ENCODE peak calls at places on chromosomes 12 and 14, in nine cellular contexts. M is tibial nerve, F is IMR-90, L is uterus, O is fibroblast of lung, R is colonic mucosa, D is endothelial cell of umbilical vein, T is pancreas, P is left ventricle myocardium inferior. I is an unnamed sample.

GRCh38 chr12:24738436-24738835 is 210.5 kb downstream of the BCAT1 start:
- DNase-seq in M (no peak), F (peak), L (no peak), O (no peak), R (no peak), D (no peak), T (no peak), P (no peak), I (no peak)

GRCh38 chr14:72607386-72608125 is 286.3 kb downstream of the DPF3 start:
- DNase-seq in M (no peak), F (peak), L (no peak), O (peak), R (peak), D (no peak), T (no peak), P (no peak), I (no peak)

GRCh38 chr12:88993655-88994054 is 358.6 kb downstream of the DUSP6 start:
- DNase-seq in M (no peak), F (peak), L (no peak), O (peak), R (no peak), D (peak), T (no peak), P (no peak), I (peak)

GRCh38 chr12:26434299-26434915 is 239.0 kb downstream of the SSPN start:
- DNase-seq in M (peak), F (peak), L (no peak), O (peak), R (peak), D (peak), T (no peak), P (no peak), I (no peak)

GRCh38 chr14:65414961-65415589 is 2.5 kb downstream of the FUT8 start:
- DNase-seq in M (peak), F (peak), L (no peak), O (peak), R (no peak), D (peak), T (no peak), P (no peak), I (no peak)

GRCh38 chr12:63845726-63846125 is 1.2 kb downstream of the SRGAP1 start:
- DNase-seq in M (no peak), F (peak), L (no peak), O (peak), R (peak), D (peak), T (no peak), P (no peak), I (no peak)

GRCh38 chr12:71439613-71440392 is at the start of gene LGR5:
- DNase-seq in M (no peak), F (peak), L (no peak), O (peak), R (peak), D (peak), T (peak), P (peak), I (no peak)

GRCh38 chr12:54759751-54760150 is 94.6 kb upstream of the MUCL1 start:
- DNase-seq in M (no peak), F (peak), L (no peak), O (no peak), R (no peak), D (no peak), T (no peak), P (no peak), I (peak)

GRCh38 chr12:52213541-52214420 is 19.3 kb upstream of the KRT7 start:
- DNase-seq in M (peak), F (peak), L (peak), O (peak), R (peak), D (peak), T (peak), P (peak), I (peak)

DNA sequence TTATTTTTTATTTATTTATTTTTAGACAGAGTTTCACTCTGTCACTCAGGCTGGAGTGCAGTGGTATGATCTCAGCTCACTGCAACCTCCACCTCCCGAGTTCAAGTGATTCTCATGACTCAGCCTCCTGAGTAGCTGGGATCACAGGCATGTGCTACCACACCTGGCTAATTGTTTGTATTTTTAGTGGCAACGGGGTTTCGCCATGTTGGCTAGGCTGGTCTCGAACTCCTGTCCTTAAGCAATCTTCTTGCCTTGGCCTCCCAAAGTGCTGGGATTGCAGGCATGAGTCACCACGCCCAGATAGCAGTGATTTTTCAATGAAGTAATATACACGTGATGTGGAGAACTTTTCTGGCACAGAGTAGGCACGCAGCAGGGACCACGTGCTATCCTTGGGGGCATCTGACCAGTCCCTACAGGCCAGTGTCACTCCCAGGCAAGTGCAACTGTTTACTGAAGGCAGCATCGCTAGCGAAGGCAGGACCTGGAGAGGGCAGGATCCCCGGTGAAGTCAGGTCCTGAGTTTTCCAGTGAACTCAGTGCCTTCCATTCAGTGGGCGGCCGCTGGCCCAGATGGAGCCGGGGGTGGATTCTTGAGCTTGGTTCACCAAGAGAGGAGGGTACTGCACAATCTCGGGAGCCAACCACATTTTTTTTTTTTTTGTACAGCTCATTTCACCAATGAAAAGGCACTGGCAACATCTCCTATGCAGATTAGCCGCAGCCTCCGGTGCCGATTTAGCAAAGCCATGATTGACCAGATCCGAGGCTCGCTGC is 11.1 kb upstream of the CLMN start:
- DNase-seq in M (no peak), F (no peak), L (no peak), O (no peak), R (no peak), D (no peak), T (no peak), P (no peak), I (no peak)
- H3K4me3 ChIP-seq in M (no peak), F (no peak), L (no peak), O (no peak), R (no peak), D (no peak), T (no peak), P (no peak), I (no peak)

GRCh38 chr14:41606249-41607118 is at the start of gene LRFN5:
- DNase-seq in M (no peak), F (peak), L (peak), O (peak), R (peak), D (no peak), T (peak), P (peak), I (no peak)

GRCh38 chr14:41607966-41608663 is 1.4 kb downstream of the LRFN5 start:
- DNase-seq in M (no peak), F (no peak), L (no peak), O (peak), R (peak), D (no peak), T (peak), P (no peak), I (no peak)

GRCh38 chr14:41607119-41607785 is 576 bp downstream of the LRFN5 start:
- DNase-seq in M (no peak), F (no peak), L (no peak), O (peak), R (no peak), D (no peak), T (no peak), P (no peak), I (no peak)

GRCh38 chr14:41605550-41606248 is 977 bp upstream of the LRFN5 start:
- DNase-seq in M (no peak), F (peak), L (peak), O (peak), R (peak), D (no peak), T (no peak), P (no peak), I (no peak)

DNA sequence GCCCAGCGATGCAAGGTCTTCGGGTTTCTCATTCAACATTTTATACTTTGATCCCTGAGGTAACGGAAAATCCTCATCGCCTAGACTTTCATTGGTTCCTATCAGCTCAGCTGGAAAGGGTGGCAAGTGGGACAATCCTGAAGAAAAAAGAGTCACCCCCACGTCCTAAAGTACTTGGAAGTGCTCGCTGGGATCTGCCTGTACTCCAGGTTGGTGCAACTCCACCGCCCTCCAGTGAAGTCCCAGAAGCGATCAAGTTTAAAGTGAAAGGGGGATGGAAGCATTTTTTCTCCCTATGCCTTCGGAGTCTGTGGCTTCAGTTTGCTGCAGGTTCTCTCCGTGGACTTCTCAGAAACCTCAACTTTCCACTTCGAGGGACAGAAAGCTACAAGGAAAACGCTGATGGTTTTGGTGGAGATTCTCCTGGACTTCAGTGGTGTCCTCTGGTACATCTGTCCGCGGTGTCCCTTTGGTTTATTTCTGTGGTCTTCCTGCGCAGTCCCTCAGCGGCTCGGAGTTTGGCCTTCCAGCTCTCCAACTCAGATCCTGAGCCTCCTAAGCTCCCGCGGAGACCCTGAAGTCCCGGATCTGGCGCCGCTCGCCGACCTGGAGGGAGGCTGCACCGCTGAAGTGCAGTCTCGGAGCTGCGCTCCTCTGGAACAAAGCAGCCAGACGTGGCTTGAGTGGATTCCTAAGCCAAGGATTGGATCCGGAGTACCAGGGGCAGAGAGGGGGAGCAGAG is 1.7 kb upstream of the LRFN5 start:
- DNase-seq in M (peak), F (peak), L (peak), O (peak), R (peak), D (no peak), T (peak), P (peak), I (no peak)
- H3K4me3 ChIP-seq in M (peak), F (peak), L (peak), O (peak), R (peak), D (no peak), T (peak), P (peak), I (peak)

GRCh38 chr14:103688906-103689902 is 26.0 kb downstream of the XRCC3 start:
- DNase-seq in M (no peak), F (no peak), L (no peak), O (peak), R (no peak), D (no peak), T (no peak), P (peak), I (peak)
- H3K4me3 ChIP-seq in M (no peak), F (no peak), L (no peak), O (no peak), R (no peak), D (no peak), T (no peak), P (no peak), I (no peak)

GRCh38 chr14:91573894-91574837 is 64.1 kb upstream of the PPP4R3A start:
- DNase-seq in M (peak), F (peak), L (peak), O (peak), R (peak), D (peak), T (peak), P (peak), I (peak)

GRCh38 chr14:91569301-91569700 is 59.2 kb upstream of the PPP4R3A start:
- DNase-seq in M (no peak), F (no peak), L (no peak), O (no peak), R (no peak), D (no peak), T (no peak), P (no peak), I (no peak)

GRCh38 chr14:91570021-91570420 is 59.9 kb upstream of the PPP4R3A start:
- DNase-seq in M (no peak), F (no peak), L (no peak), O (no peak), R (no peak), D (no peak), T (no peak), P (no peak), I (no peak)

GRCh38 chr14:91575469-91576208 is 65.5 kb upstream of the PPP4R3A start:
- DNase-seq in M (no peak), F (no peak), L (no peak), O (no peak), R (peak), D (no peak), T (no peak), P (no peak), I (no peak)

GRCh38 chr14:91573528-91573893 is 63.4 kb upstream of the PPP4R3A start:
- DNase-seq in M (no peak), F (no peak), L (no peak), O (no peak), R (no peak), D (no peak), T (no peak), P (no peak), I (no peak)
- H3K4me3 ChIP-seq in M (no peak), F (no peak), L (no peak), O (no peak), R (no peak), D (no peak), T (no peak), P (no peak), I (peak)

GRCh38 chr12:6612652-6613014 is 5.5 kb upstream of the CHD4 start:
- DNase-seq in M (no peak), F (no peak), L (no peak), O (no peak), R (no peak), D (no peak), T (no peak), P (no peak), I (no peak)

GRCh38 chr12:6614513-6615177 is 7.5 kb upstream of the CHD4 start:
- DNase-seq in M (no peak), F (no peak), L (no peak), O (no peak), R (peak), D (no peak), T (no peak), P (no peak), I (no peak)

GRCh38 chr12:6613776-6614512 is 6.8 kb upstream of the CHD4 start:
- DNase-seq in M (peak), F (peak), L (peak), O (peak), R (peak), D (peak), T (peak), P (peak), I (peak)

GRCh38 chr12:6612247-6612646 is 5.1 kb upstream of the CHD4 start:
- DNase-seq in M (no peak), F (no peak), L (peak), O (no peak), R (peak), D (no peak), T (no peak), P (no peak), I (no peak)

DNA sequence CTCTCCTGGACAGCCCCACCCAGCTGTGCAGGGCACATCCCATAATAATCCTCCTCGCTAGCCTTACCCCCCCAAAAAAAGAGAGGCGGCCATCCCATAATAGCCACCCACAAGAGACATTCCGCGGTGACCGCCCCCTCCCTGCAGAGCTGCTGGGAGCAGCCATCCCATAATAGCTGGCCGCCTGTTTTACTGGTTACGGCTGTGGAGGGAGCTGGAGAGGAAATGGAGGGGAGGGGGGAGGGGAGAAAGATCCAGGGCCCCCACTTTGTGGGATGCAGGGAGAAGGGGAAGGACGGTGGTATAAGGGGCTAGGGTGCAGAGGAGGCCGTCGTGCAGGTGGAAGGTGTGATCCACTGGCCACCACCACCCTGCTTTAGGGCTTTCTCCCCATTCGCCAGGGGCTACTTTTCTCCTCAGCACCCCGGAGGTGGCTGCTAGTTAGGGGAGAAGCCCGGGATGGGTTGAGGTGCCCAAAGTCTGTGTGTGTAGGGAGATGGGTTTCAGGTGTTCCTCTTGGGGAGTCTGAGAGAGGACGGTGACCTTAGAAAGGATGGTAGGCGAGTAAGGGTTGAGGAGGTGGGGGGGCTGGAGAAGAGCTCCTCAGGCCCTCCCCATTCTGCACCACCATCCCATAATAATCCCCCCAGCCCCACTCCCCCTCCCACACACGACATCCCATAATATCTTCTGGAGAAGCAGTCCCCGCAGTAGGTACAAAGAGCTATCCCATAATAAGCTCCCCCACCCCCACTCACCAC is 6.0 kb upstream of the CHD4 start:
- DNase-seq in M (peak), F (peak), L (peak), O (peak), R (peak), D (peak), T (no peak), P (peak), I (peak)
- H3K4me3 ChIP-seq in M (peak), F (no peak), L (no peak), O (no peak), R (no peak), D (no peak), T (no peak), P (peak), I (no peak)

DNA sequence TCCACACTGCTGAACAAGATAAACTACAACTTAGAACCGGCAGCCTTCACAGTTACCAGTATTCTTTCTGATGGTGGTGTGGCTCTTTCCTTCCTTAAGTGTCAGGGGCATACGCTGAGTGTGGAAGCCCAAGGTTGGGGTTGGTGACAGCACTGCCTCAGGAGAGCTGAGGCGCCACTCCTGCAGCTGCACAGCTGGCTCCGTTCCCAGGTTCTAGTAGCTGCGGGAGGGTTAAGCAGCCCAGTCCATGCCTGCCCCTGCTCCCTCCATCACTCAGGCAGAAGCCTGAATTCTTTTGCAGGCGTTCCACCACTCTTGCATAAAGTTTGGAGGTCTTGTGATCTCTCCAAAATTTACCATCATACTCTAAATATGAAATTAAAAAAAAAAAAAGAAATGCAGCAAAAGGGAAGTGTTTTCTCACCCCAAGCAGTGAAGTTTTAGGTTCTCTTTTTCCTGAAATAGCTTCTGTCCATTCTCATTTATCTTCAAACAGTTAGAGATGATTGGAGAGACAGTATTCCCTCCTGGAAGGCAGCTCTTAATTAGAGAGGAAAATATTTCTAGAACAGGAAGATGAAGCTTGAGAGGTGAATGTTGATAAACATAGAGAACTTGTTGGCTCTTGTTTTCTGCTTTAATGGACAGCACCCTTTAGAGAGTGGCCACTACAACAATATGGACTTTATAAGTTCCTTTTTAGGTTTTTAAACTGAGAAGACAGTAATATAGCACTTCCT is 136.1 kb downstream of the FGD4 start:
- DNase-seq in M (peak), F (peak), L (peak), O (peak), R (peak), D (peak), T (peak), P (peak), I (peak)
- H3K4me3 ChIP-seq in M (peak), F (peak), L (no peak), O (peak), R (no peak), D (peak), T (peak), P (peak), I (peak)

GRCh38 chr12:120529641-120530314 is 820 bp upstream of the COQ5 start:
- DNase-seq in M (no peak), F (peak), L (no peak), O (no peak), R (peak), D (peak), T (no peak), P (no peak), I (peak)
- H3K4me3 ChIP-seq in M (peak), F (peak), L (peak), O (peak), R (peak), D (peak), T (peak), P (peak), I (peak)

DNA sequence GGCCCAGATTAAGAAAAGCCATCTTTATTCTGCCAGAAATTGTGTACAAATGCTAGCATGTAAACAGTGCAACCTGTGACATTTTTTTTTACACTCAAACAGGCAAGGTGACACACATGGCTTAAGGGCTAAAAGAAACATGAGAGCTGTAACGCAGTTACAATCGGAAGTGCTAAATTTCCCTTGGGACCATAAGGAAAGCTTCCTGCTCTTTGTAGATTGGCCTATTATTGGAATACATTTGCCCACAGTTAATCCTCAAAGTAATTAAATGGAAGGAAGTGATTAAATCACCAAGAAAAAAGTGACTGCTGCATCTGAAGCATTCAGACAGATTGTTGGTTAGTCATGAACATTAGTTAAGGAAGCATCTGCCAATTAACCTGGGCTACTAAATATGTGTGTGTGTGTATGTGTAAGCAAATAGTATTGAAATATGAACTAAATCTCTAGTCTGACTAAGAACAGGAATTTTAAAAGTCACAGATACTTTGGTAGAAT is 356.7 kb upstream of the ATP2B1 start:
- DNase-seq in M (no peak), F (no peak), L (no peak), O (no peak), R (no peak), D (peak), T (no peak), P (no peak), I (no peak)
- H3K4me3 ChIP-seq in M (no peak), F (no peak), L (no peak), O (no peak), R (no peak), D (no peak), T (no peak), P (no peak), I (no peak)